ENCODE peak calls at places on chromosomes 3 and 15, in five cellular contexts. V is amniotic stem cell, O is HCEC 1CT, J is KBM-7, S is heart left ventricle. T is an unnamed sample.

GRCh38 chr3:41580274-41580959 is 381.1 kb downstream of the CTNNB1 start:
- DNase-seq in V (no peak), O (peak), J (no peak), S (no peak), T (no peak)

GRCh38 chr3:73121684-73122331 is 60.3 kb downstream of the EBLN2 start:
- DNase-seq in V (no peak), O (no peak), J (no peak), S (no peak), T (no peak)

GRCh38 chr3:46716461-46717441 is 918 bp downstream of the PRSS50 start:
- DNase-seq in V (no peak), O (no peak), J (no peak), S (no peak), T (no peak)

GRCh38 chr3:99921986-99922385 is 104.3 kb downstream of the CMSS1 start:
- DNase-seq in V (no peak), O (no peak), J (no peak), S (no peak), T (no peak)

GRCh38 chr3:155960060-155960459 is 89.6 kb downstream of the GMPS start:
- DNase-seq in V (no peak), O (no peak), J (no peak), S (no peak), T (no peak)

GRCh38 chr15:67880651-67881182 is 40.9 kb upstream of the RNU6-1 start:
- DNase-seq in V (no peak), O (no peak), J (peak), S (no peak), T (no peak)

GRCh38 chr3:159936541-159936940 is 52.1 kb upstream of the IL12A start:
- DNase-seq in V (no peak), O (peak), J (no peak), S (no peak), T (no peak)

GRCh38 chr3:109275702-109276293 is 40.5 kb downstream of the DPPA2 start:
- DNase-seq in V (peak), O (no peak), J (peak), S (no peak), T (peak)

GRCh38 chr3:37855363-37855970 is 6.2 kb upstream of the CTDSPL start:
- DNase-seq in V (peak), O (peak), J (peak), S (peak), T (peak)